ENCODE peak calls at places on chromosomes 6 and 20, in nine cellular contexts. One of them, this sample, is unnamed.

GRCh38 chr6:151881231-151881630 is 73.7 kb downstream of the ESR1 start:
- DNase-seq in AG08396: no peak
- DNase-seq in A549: no peak
- DNase-seq in esophagus squamous epithelium: no peak
- DNase-seq in stimulated activated CD8-positive, alpha-beta memory T cell treated with anti-CD3 and anti-CD28 coated beads, Interleukin-4, amount 100 ng/mL, for 4 hours: no peak
- DNase-seq in MV-4-11: no peak
- DNase-seq in spleen: no peak
- DNase-seq in NCI-H460: no peak
- DNase-seq in NCI-H1417: no peak
- DNase-seq in this sample: no peak

GRCh38 chr20:23021541-23021940 is 13.6 kb upstream of the SSTR4 start:
- DNase-seq in stimulated activated CD8-positive, alpha-beta memory T cell treated with anti-CD3 and anti-CD28 coated beads, Interleukin-4, amount 100 ng/mL, for 4 hours: no peak
- DNase-seq in spleen: no peak
- DNase-seq in AG08396: no peak
- DNase-seq in esophagus squamous epithelium: no peak
- DNase-seq in MV-4-11: peak
- DNase-seq in NCI-H460: no peak
- DNase-seq in A549: no peak
- DNase-seq in NCI-H1417: no peak
- DNase-seq in this sample: no peak

GRCh38 chr6:107648983-107649382 is 159.1 kb downstream of the SOBP start:
- DNase-seq in stimulated activated CD8-positive, alpha-beta memory T cell treated with anti-CD3 and anti-CD28 coated beads, Interleukin-4, amount 100 ng/mL, for 4 hours: no peak
- DNase-seq in MV-4-11: no peak
- DNase-seq in A549: no peak
- DNase-seq in NCI-H1417: no peak
- DNase-seq in spleen: no peak
- DNase-seq in AG08396: no peak
- DNase-seq in esophagus squamous epithelium: no peak
- DNase-seq in NCI-H460: no peak
- DNase-seq in this sample: no peak

GRCh38 chr6:118263929-118264486 is 284.1 kb upstream of the PLN start:
- DNase-seq in esophagus squamous epithelium: no peak
- DNase-seq in AG08396: peak
- DNase-seq in MV-4-11: no peak
- DNase-seq in stimulated activated CD8-positive, alpha-beta memory T cell treated with anti-CD3 and anti-CD28 coated beads, Interleukin-4, amount 100 ng/mL, for 4 hours: no peak
- DNase-seq in spleen: no peak
- DNase-seq in NCI-H1417: peak
- DNase-seq in NCI-H460: no peak
- DNase-seq in A549: peak
- DNase-seq in this sample: no peak

GRCh38 chr6:10690651-10691445 is 3.6 kb downstream of the C6orf52 start:
- DNase-seq in NCI-H460: no peak
- DNase-seq in spleen: no peak
- DNase-seq in stimulated activated CD8-positive, alpha-beta memory T cell treated with anti-CD3 and anti-CD28 coated beads, Interleukin-4, amount 100 ng/mL, for 4 hours: no peak
- DNase-seq in MV-4-11: peak
- DNase-seq in esophagus squamous epithelium: no peak
- DNase-seq in NCI-H1417: peak
- DNase-seq in AG08396: no peak
- DNase-seq in A549: no peak
- DNase-seq in this sample: no peak

GRCh38 chr6:168508903-168509302 is 67.9 kb downstream of the SMOC2 start:
- DNase-seq in esophagus squamous epithelium: no peak
- DNase-seq in MV-4-11: no peak
- DNase-seq in A549: no peak
- DNase-seq in NCI-H460: no peak
- DNase-seq in NCI-H1417: no peak
- DNase-seq in stimulated activated CD8-positive, alpha-beta memory T cell treated with anti-CD3 and anti-CD28 coated beads, Interleukin-4, amount 100 ng/mL, for 4 hours: no peak
- DNase-seq in spleen: no peak
- DNase-seq in AG08396: no peak
- DNase-seq in this sample: no peak

GRCh38 chr6:42249279-42249678 is 31.6 kb upstream of the MRPS10 start:
- DNase-seq in stimulated activated CD8-positive, alpha-beta memory T cell treated with anti-CD3 and anti-CD28 coated beads, Interleukin-4, amount 100 ng/mL, for 4 hours: no peak
- DNase-seq in spleen: no peak
- DNase-seq in NCI-H1417: no peak
- DNase-seq in NCI-H460: no peak
- DNase-seq in MV-4-11: peak
- DNase-seq in esophagus squamous epithelium: no peak
- DNase-seq in AG08396: no peak
- DNase-seq in A549: no peak
- DNase-seq in this sample: no peak

GRCh38 chr6:167990016-167990945 is 7.2 kb upstream of the KIF25 start:
- DNase-seq in esophagus squamous epithelium: no peak
- DNase-seq in AG08396: no peak
- DNase-seq in NCI-H1417: no peak
- DNase-seq in stimulated activated CD8-positive, alpha-beta memory T cell treated with anti-CD3 and anti-CD28 coated beads, Interleukin-4, amount 100 ng/mL, for 4 hours: no peak
- DNase-seq in A549: no peak
- DNase-seq in NCI-H460: no peak
- DNase-seq in MV-4-11: no peak
- DNase-seq in spleen: no peak
- DNase-seq in this sample: peak

GRCh38 chr6:157068691-157069228 is 254.6 kb downstream of the TMEM242 start:
- DNase-seq in esophagus squamous epithelium: no peak
- DNase-seq in NCI-H460: no peak
- DNase-seq in spleen: no peak
- DNase-seq in MV-4-11: peak
- DNase-seq in A549: no peak
- DNase-seq in AG08396: no peak
- DNase-seq in stimulated activated CD8-positive, alpha-beta memory T cell treated with anti-CD3 and anti-CD28 coated beads, Interleukin-4, amount 100 ng/mL, for 4 hours: no peak
- DNase-seq in NCI-H1417: no peak
- DNase-seq in this sample: no peak

GRCh38 chr6:61558796-61559195 is 727.2 kb downstream of the KHDRBS2 start:
- DNase-seq in NCI-H1417: no peak
- DNase-seq in NCI-H460: no peak
- DNase-seq in AG08396: no peak
- DNase-seq in spleen: no peak
- DNase-seq in MV-4-11: no peak
- DNase-seq in A549: no peak
- DNase-seq in esophagus squamous epithelium: no peak
- DNase-seq in stimulated activated CD8-positive, alpha-beta memory T cell treated with anti-CD3 and anti-CD28 coated beads, Interleukin-4, amount 100 ng/mL, for 4 hours: no peak
- DNase-seq in this sample: no peak

GRCh38 chr6:87277123-87277522 is 45.3 kb upstream of the SMIM8 start:
- DNase-seq in AG08396: no peak
- DNase-seq in A549: peak
- DNase-seq in esophagus squamous epithelium: no peak
- DNase-seq in NCI-H1417: no peak
- DNase-seq in MV-4-11: no peak
- DNase-seq in spleen: no peak
- DNase-seq in stimulated activated CD8-positive, alpha-beta memory T cell treated with anti-CD3 and anti-CD28 coated beads, Interleukin-4, amount 100 ng/mL, for 4 hours: no peak
- DNase-seq in NCI-H460: peak
- DNase-seq in this sample: no peak

GRCh38 chr6:15596241-15596896 is 66.5 kb downstream of the DTNBP1 start:
- DNase-seq in AG08396: no peak
- DNase-seq in esophagus squamous epithelium: no peak
- DNase-seq in NCI-H1417: no peak
- DNase-seq in stimulated activated CD8-positive, alpha-beta memory T cell treated with anti-CD3 and anti-CD28 coated beads, Interleukin-4, amount 100 ng/mL, for 4 hours: no peak
- DNase-seq in MV-4-11: peak
- DNase-seq in NCI-H460: no peak
- DNase-seq in A549: no peak
- DNase-seq in spleen: no peak
- DNase-seq in this sample: no peak

GRCh38 chr6:7818480-7819165 is 92.0 kb downstream of the TXNDC5 start:
- DNase-seq in esophagus squamous epithelium: no peak
- DNase-seq in stimulated activated CD8-positive, alpha-beta memory T cell treated with anti-CD3 and anti-CD28 coated beads, Interleukin-4, amount 100 ng/mL, for 4 hours: no peak
- DNase-seq in NCI-H1417: no peak
- DNase-seq in spleen: no peak
- DNase-seq in AG08396: no peak
- DNase-seq in MV-4-11: no peak
- DNase-seq in A549: no peak
- DNase-seq in NCI-H460: no peak
- DNase-seq in this sample: no peak

GRCh38 chr6:21327326-21328140 is 266.0 kb upstream of the SOX4 start:
- DNase-seq in AG08396: no peak
- DNase-seq in stimulated activated CD8-positive, alpha-beta memory T cell treated with anti-CD3 and anti-CD28 coated beads, Interleukin-4, amount 100 ng/mL, for 4 hours: no peak
- DNase-seq in NCI-H460: no peak
- DNase-seq in spleen: no peak
- DNase-seq in A549: no peak
- DNase-seq in MV-4-11: no peak
- DNase-seq in NCI-H1417: no peak
- DNase-seq in esophagus squamous epithelium: no peak
- DNase-seq in this sample: no peak

GRCh38 chr20:1524004-1524403 is 32.8 kb upstream of the SIRPB2 start:
- DNase-seq in MV-4-11: peak
- DNase-seq in A549: no peak
- DNase-seq in NCI-H1417: peak
- DNase-seq in spleen: no peak
- DNase-seq in esophagus squamous epithelium: no peak
- DNase-seq in stimulated activated CD8-positive, alpha-beta memory T cell treated with anti-CD3 and anti-CD28 coated beads, Interleukin-4, amount 100 ng/mL, for 4 hours: no peak
- DNase-seq in NCI-H460: no peak
- DNase-seq in AG08396: no peak
- DNase-seq in this sample: no peak

GRCh38 chr6:81214414-81215091 is 537.9 kb downstream of the TENT5A start:
- DNase-seq in stimulated activated CD8-positive, alpha-beta memory T cell treated with anti-CD3 and anti-CD28 coated beads, Interleukin-4, amount 100 ng/mL, for 4 hours: no peak
- DNase-seq in NCI-H1417: no peak
- DNase-seq in AG08396: no peak
- DNase-seq in esophagus squamous epithelium: no peak
- DNase-seq in spleen: peak
- DNase-seq in NCI-H460: no peak
- DNase-seq in A549: no peak
- DNase-seq in MV-4-11: no peak
- DNase-seq in this sample: peak

GRCh38 chr6:101268541-101268940 is 125.0 kb upstream of the GRIK2 start:
- DNase-seq in esophagus squamous epithelium: no peak
- DNase-seq in NCI-H460: no peak
- DNase-seq in MV-4-11: no peak
- DNase-seq in AG08396: no peak
- DNase-seq in NCI-H1417: no peak
- DNase-seq in A549: no peak
- DNase-seq in stimulated activated CD8-positive, alpha-beta memory T cell treated with anti-CD3 and anti-CD28 coated beads, Interleukin-4, amount 100 ng/mL, for 4 hours: no peak
- DNase-seq in spleen: no peak
- DNase-seq in this sample: no peak

GRCh38 chr6:110543106-110543505 is 66.7 kb upstream of the SLC22A16 start:
- DNase-seq in NCI-H1417: peak
- DNase-seq in spleen: no peak
- DNase-seq in esophagus squamous epithelium: no peak
- DNase-seq in NCI-H460: no peak
- DNase-seq in A549: no peak
- DNase-seq in AG08396: no peak
- DNase-seq in MV-4-11: no peak
- DNase-seq in stimulated activated CD8-positive, alpha-beta memory T cell treated with anti-CD3 and anti-CD28 coated beads, Interleukin-4, amount 100 ng/mL, for 4 hours: no peak
- DNase-seq in this sample: no peak